ENCODE peak calls at places on chromosomes 6 and 20, in four cellular contexts. Y is psoas muscle, H is BJ, N is astrocyte of the spinal cord. S is an unnamed sample.

GRCh38 chr6:44590471-44590870 is 203.0 kb downstream of the CDC5L start:
- DNase-seq in Y (no peak), H (no peak), N (no peak), S (no peak)

GRCh38 chr6:56660374-56660730 is 17.7 kb upstream of the DST start:
- DNase-seq in Y (no peak), H (no peak), N (no peak), S (no peak)

GRCh38 chr6:108113557-108114519 is 39.3 kb upstream of the OSTM1 start:
- DNase-seq in Y (peak), H (no peak), N (peak), S (peak)

GRCh38 chr6:64437996-64438395 is 802.4 kb downstream of the PHF3 start:
- DNase-seq in Y (no peak), H (no peak), N (no peak), S (no peak)

GRCh38 chr20:58640446-58640845 is 10.6 kb upstream of the STX16 start:
- DNase-seq in Y (no peak), H (no peak), N (peak), S (no peak)

GRCh38 chr6:90677440-90677839 is 90.6 kb upstream of the MAP3K7 start:
- DNase-seq in Y (no peak), H (no peak), N (no peak), S (no peak)

GRCh38 chr6:45630314-45630713 is 252.6 kb upstream of the SUPT3H start:
- DNase-seq in Y (no peak), H (no peak), N (no peak), S (no peak)

GRCh38 chr6:114181629-114182028 is 161.2 kb downstream of the HS3ST5 start:
- DNase-seq in Y (no peak), H (no peak), N (no peak), S (no peak)

GRCh38 chr6:44238687-44239350 is 8.1 kb upstream of the HSP90AB1 start:
- DNase-seq in Y (peak), H (no peak), N (no peak), S (no peak)

GRCh38 chr20:6735913-6736845 is 31.3 kb upstream of the BMP2 start:
- DNase-seq in Y (no peak), H (no peak), N (no peak), S (no peak)

GRCh38 chr20:60254901-60255411 is 296.7 kb downstream of the CDH26 start:
- DNase-seq in Y (no peak), H (peak), N (peak), S (peak)

GRCh38 chr6:21348462-21349195 is 244.9 kb upstream of the SOX4 start:
- DNase-seq in Y (peak), H (no peak), N (peak), S (peak)

GRCh38 chr20:47681977-47682812 is 103.1 kb downstream of the SULF2 start:
- DNase-seq in Y (peak), H (peak), N (no peak), S (peak)

GRCh38 chr6:43604174-43604573 is 24.9 kb downstream of the GTPBP2 start:
- DNase-seq in Y (no peak), H (no peak), N (peak), S (peak)

GRCh38 chr6:156658186-156658585 is 119.0 kb upstream of the ARID1B start:
- DNase-seq in Y (no peak), H (peak), N (peak), S (peak)

GRCh38 chr6:33613794-33614166 is 7.3 kb upstream of the ITPR3 start:
- DNase-seq in Y (no peak), H (no peak), N (peak), S (peak)

GRCh38 chr6:122839477-122839876 is 50.4 kb downstream of the SMPDL3A start:
- DNase-seq in Y (no peak), H (no peak), N (peak), S (peak)

GRCh38 chr6:122839906-122840305 is 50.8 kb downstream of the SMPDL3A start:
- DNase-seq in Y (no peak), H (no peak), N (no peak), S (no peak)

GRCh38 chr6:122845916-122846632 is 57.0 kb downstream of the SMPDL3A start:
- DNase-seq in Y (no peak), H (peak), N (peak), S (peak)

DNA sequence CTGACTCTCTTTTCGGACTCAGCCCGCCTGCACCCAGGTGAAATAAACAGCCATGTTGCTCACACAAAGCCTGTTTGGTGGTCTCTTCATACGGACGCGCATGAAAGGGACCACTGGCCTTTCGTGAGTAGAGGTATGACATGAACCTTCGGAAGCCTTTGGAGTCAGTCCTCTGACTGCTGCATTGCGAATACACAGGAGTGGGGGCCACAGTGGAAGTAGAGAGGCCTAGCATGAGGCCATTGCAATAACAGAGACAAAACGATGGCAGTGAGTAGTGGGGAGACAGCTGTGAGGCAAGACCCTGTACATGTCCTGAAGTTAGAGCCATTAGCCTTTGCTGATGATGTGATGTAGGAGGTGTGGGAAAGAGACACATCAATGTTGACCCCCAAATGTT is 56.4 kb downstream of the SMPDL3A start:
- DNase-seq in Y (no peak), H (no peak), N (no peak), S (no peak)
- H3K4me3 ChIP-seq in Y (no peak), H (no peak), N (no peak), S (no peak)

GRCh38 chr6:16206595-16207037 is 31.8 kb upstream of the GMPR start:
- DNase-seq in Y (no peak), H (peak), N (peak), S (peak)
- TF ChIP-seq CTCF in Y (peak), H (peak), N (peak), S (peak)

GRCh38 chr6:71391126-71391525 is 102.5 kb downstream of the OGFRL1 start:
- DNase-seq in Y (no peak), H (no peak), N (no peak), S (no peak)
- H3K4me3 ChIP-seq in Y (no peak), H (no peak), N (no peak), S (no peak)

GRCh38 chr20:50278684-50279531 is 88.3 kb downstream of the CEBPB start:
- DNase-seq in Y (peak), H (no peak), N (no peak), S (peak)
- TF ChIP-seq CTCF in Y (peak), H (peak), N (no peak), S (peak)

DNA sequence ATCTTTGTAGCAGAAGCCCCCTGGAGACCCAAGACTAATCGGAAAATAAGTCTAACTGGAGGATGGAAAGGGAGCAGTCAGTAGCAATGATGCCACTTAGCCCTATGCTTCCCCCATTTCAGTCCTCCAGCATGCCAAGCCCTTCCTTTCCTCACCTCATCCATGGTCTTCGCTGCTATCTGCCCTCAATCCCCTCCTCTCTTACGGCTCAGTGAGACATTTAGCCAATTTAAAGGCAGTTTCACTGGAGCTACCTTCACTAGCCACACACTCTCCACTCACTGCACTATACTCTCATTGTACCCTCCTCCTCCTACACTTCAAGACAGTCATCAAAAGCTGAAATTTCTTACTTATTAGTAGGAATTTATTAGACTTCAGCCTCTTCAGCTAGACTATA is 111.2 kb downstream of the PDE10A start:
- DNase-seq in Y (no peak), H (no peak), N (no peak), S (no peak)
- H3K4me3 ChIP-seq in Y (no peak), H (no peak), N (no peak), S (no peak)

DNA sequence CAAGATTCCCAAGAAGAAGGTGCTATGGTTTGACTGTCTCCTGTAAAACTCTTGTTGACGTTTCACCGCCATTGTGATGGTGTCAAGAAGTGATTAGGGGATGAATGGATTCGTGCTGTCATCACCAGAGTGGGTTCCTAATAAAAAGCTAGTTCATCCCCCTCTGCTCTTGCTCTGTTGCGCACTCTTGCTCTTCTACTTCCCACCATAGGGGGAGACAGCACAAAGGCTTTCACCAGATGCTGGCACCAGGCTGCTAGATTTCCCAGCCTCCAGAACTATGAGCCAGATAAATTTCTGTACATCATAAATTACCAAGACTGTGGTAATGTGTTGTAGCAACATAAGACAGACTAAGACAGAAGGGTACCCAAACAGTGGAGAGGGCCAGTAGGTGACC is 21.6 kb upstream of the CCDC28A start:
- DNase-seq in Y (no peak), H (no peak), N (no peak), S (no peak)
- TF ChIP-seq CTCF in Y (no peak), H (no peak), N (peak), S (no peak)

GRCh38 chr6:30615958-30616810 is 859 bp downstream of the PPP1R10 start:
- DNase-seq in Y (no peak), H (no peak), N (peak), S (no peak)

GRCh38 chr6:30614044-30614842 is 2.8 kb downstream of the PPP1R10 start:
- DNase-seq in Y (no peak), H (no peak), N (no peak), S (no peak)

GRCh38 chr6:30616811-30617564 is at the start of gene PPP1R10:
- DNase-seq in Y (peak), H (peak), N (peak), S (peak)

GRCh38 chr6:30614843-30615218 is 2.2 kb downstream of the PPP1R10 start:
- DNase-seq in Y (peak), H (peak), N (peak), S (peak)

GRCh38 chr6:30615219-30615957 is 1.7 kb downstream of the PPP1R10 start:
- DNase-seq in Y (no peak), H (no peak), N (peak), S (peak)
- H3K4me3 ChIP-seq in Y (peak), H (peak), N (peak), S (peak)